ENCODE peak calls at places on chromosomes 13 and 19, in nine cellular contexts. One of them, this sample, is unnamed.
A peak's percentile ranks its signal among the peaks of the same experiment; 100 is the strongest.

GRCh38 chr13:24623141-24623665 is 57.0 kb upstream of the ATP12A start:
- DNase-seq in right cardiac atrium: no peak
- DNase-seq in hepatocyte: no peak
- DNase-seq in psoas muscle: no peak
- DNase-seq in AG04449: no peak
- DNase-seq in pancreas: no peak
- DNase-seq in aorta: peak; percentile 54
- DNase-seq in mammary epithelial cell: no peak
- DNase-seq in endodermal cell: peak; percentile 5
- DNase-seq in this sample: no peak

GRCh38 chr19:6811906-6812305 is 39.4 kb downstream of the VAV1 start:
- DNase-seq in right cardiac atrium: no peak
- DNase-seq in hepatocyte: peak; percentile 15
- DNase-seq in psoas muscle: no peak
- DNase-seq in AG04449: no peak
- DNase-seq in pancreas: no peak
- DNase-seq in aorta: no peak
- DNase-seq in mammary epithelial cell: peak; percentile 65
- DNase-seq in endodermal cell: peak; percentile 59
- DNase-seq in this sample: no peak

GRCh38 chr13:19148561-19148960 is 33.1 kb downstream of the TUBA3C start:
- DNase-seq in right cardiac atrium: no peak
- DNase-seq in hepatocyte: no peak
- DNase-seq in psoas muscle: no peak
- DNase-seq in AG04449: no peak
- DNase-seq in pancreas: no peak
- DNase-seq in aorta: no peak
- DNase-seq in mammary epithelial cell: no peak
- DNase-seq in endodermal cell: no peak
- DNase-seq in this sample: no peak

GRCh38 chr13:40672310-40673060 is 6.0 kb upstream of the FOXO1 start:
- DNase-seq in right cardiac atrium: no peak
- DNase-seq in hepatocyte: peak; percentile 53
- DNase-seq in psoas muscle: no peak
- DNase-seq in AG04449: no peak
- DNase-seq in pancreas: no peak
- DNase-seq in aorta: no peak
- DNase-seq in mammary epithelial cell: peak; percentile 85
- DNase-seq in endodermal cell: no peak
- DNase-seq in this sample: peak; percentile 39

GRCh38 chr13:23350009-23350408 is 83.5 kb downstream of the SACS start:
- DNase-seq in right cardiac atrium: no peak
- DNase-seq in hepatocyte: peak; percentile 51
- DNase-seq in psoas muscle: no peak
- DNase-seq in AG04449: no peak
- DNase-seq in pancreas: no peak
- DNase-seq in aorta: no peak
- DNase-seq in mammary epithelial cell: no peak
- DNase-seq in endodermal cell: no peak
- DNase-seq in this sample: no peak

GRCh38 chr13:20159646-20160345 is 1.1 kb downstream of the GJA3 start:
- DNase-seq in right cardiac atrium: no peak
- DNase-seq in hepatocyte: no peak
- DNase-seq in psoas muscle: no peak
- DNase-seq in AG04449: no peak
- DNase-seq in pancreas: no peak
- DNase-seq in aorta: no peak
- DNase-seq in mammary epithelial cell: no peak
- DNase-seq in endodermal cell: peak; percentile 5
- DNase-seq in this sample: no peak

GRCh38 chr13:60467098-60467497 is 70.1 kb downstream of the TDRD3 start:
- DNase-seq in right cardiac atrium: no peak
- DNase-seq in hepatocyte: no peak
- DNase-seq in psoas muscle: no peak
- DNase-seq in AG04449: no peak
- DNase-seq in pancreas: no peak
- DNase-seq in aorta: no peak
- DNase-seq in mammary epithelial cell: no peak
- DNase-seq in endodermal cell: no peak
- DNase-seq in this sample: no peak

GRCh38 chr13:111945086-111945485 is 121.9 kb upstream of the SOX1 start:
- DNase-seq in right cardiac atrium: no peak
- DNase-seq in hepatocyte: no peak
- DNase-seq in psoas muscle: no peak
- DNase-seq in AG04449: no peak
- DNase-seq in pancreas: no peak
- DNase-seq in aorta: no peak
- DNase-seq in mammary epithelial cell: no peak
- DNase-seq in endodermal cell: no peak
- DNase-seq in this sample: no peak

GRCh38 chr19:49956113-49956491 is 4.9 kb downstream of the SIGLEC11 start:
- DNase-seq in right cardiac atrium: no peak
- DNase-seq in hepatocyte: no peak
- DNase-seq in psoas muscle: no peak
- DNase-seq in AG04449: no peak
- DNase-seq in pancreas: no peak
- DNase-seq in aorta: no peak
- DNase-seq in mammary epithelial cell: no peak
- DNase-seq in endodermal cell: no peak
- DNase-seq in this sample: no peak

GRCh38 chr13:41060723-41061074 is 610 bp upstream of the WBP4 start:
- DNase-seq in right cardiac atrium: peak; percentile 86
- DNase-seq in hepatocyte: peak; percentile 94
- DNase-seq in psoas muscle: peak; percentile 86
- DNase-seq in AG04449: no peak
- DNase-seq in pancreas: peak; percentile 79
- DNase-seq in aorta: peak; percentile 96
- DNase-seq in mammary epithelial cell: peak; percentile 83
- DNase-seq in endodermal cell: peak; percentile 91
- DNase-seq in this sample: no peak

GRCh38 chr19:28010656-28011055 is 1202.3 kb downstream of the UQCRFS1 start:
- DNase-seq in right cardiac atrium: no peak
- DNase-seq in hepatocyte: peak; percentile 33
- DNase-seq in psoas muscle: no peak
- DNase-seq in AG04449: no peak
- DNase-seq in pancreas: peak; percentile 26
- DNase-seq in aorta: no peak
- DNase-seq in mammary epithelial cell: no peak
- DNase-seq in endodermal cell: no peak
- DNase-seq in this sample: no peak

GRCh38 chr19:29974701-29975100 is 32.7 kb downstream of the URI1 start:
- DNase-seq in right cardiac atrium: no peak
- DNase-seq in hepatocyte: no peak
- DNase-seq in psoas muscle: no peak
- DNase-seq in AG04449: no peak
- DNase-seq in pancreas: no peak
- DNase-seq in aorta: no peak
- DNase-seq in mammary epithelial cell: no peak
- DNase-seq in endodermal cell: no peak
- DNase-seq in this sample: no peak

GRCh38 chr19:28169168-28169862 is 1043.6 kb downstream of the UQCRFS1 start:
- DNase-seq in right cardiac atrium: no peak
- DNase-seq in hepatocyte: no peak
- DNase-seq in psoas muscle: no peak
- DNase-seq in AG04449: no peak
- DNase-seq in pancreas: no peak
- DNase-seq in aorta: no peak
- DNase-seq in mammary epithelial cell: no peak
- DNase-seq in endodermal cell: peak; percentile 80
- DNase-seq in this sample: no peak

GRCh38 chr19:16888629-16889371 is at the start of gene F2RL3:
- DNase-seq in right cardiac atrium: peak; percentile 69
- DNase-seq in hepatocyte: no peak
- DNase-seq in psoas muscle: peak; percentile 55
- DNase-seq in AG04449: no peak
- DNase-seq in pancreas: no peak
- DNase-seq in aorta: no peak
- DNase-seq in mammary epithelial cell: no peak
- DNase-seq in endodermal cell: no peak
- DNase-seq in this sample: no peak

GRCh38 chr13:46372071-46372470 is 15.0 kb downstream of the RUBCNL start:
- DNase-seq in right cardiac atrium: no peak
- DNase-seq in hepatocyte: no peak
- DNase-seq in psoas muscle: no peak
- DNase-seq in AG04449: no peak
- DNase-seq in pancreas: no peak
- DNase-seq in aorta: no peak
- DNase-seq in mammary epithelial cell: no peak
- DNase-seq in endodermal cell: no peak
- DNase-seq in this sample: no peak

DNA sequence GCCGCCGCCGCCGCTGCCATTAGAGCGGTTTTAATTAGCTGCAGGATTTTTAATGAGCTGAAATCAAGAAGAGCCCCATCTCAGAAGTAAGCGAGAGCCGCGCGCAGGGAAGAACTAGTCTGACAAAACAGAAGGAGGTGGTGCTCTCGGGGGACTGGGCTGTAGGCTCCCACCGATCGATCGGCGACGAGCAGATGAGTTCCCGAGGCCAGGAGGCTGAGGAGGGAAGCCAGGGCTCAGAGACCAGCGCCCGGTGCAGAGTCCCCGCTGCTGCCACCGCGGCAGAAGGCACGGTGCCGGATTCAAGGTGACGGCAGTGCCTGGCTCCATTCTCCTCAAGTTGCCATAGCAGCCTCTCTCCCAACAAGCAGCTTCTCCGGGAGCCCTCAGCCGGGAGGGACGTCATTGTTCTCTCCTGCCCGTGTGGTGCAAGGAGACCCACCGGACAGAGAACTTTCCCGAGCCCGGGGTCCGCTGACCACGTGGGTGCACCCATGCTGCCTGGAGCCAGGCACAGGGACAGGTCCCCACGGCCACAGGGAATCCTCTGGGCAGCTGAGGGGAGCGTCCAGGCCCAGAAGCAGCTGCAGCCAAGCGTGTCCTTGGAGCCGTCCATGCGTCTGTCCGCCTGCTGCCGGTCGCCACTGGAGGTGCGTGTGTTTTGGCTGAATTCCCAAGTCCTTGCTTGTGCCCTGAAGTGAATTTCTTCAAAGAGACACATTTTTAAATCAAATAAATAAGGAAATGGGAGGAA is 63.0 kb downstream of the CHST8 start:
- DNase-seq in right cardiac atrium: no peak
- DNase-seq in hepatocyte: no peak
- DNase-seq in psoas muscle: no peak
- DNase-seq in AG04449: no peak
- DNase-seq in pancreas: no peak
- DNase-seq in aorta: peak; percentile 62
- DNase-seq in mammary epithelial cell: no peak
- DNase-seq in endodermal cell: no peak
- DNase-seq in this sample: no peak
- H3K4me3 ChIP-seq in right cardiac atrium: no peak overlapping the region
- H3K4me3 ChIP-seq in hepatocyte: no peak overlapping the region
- H3K4me3 ChIP-seq in psoas muscle: no peak overlapping the region
- H3K4me3 ChIP-seq in AG04449: no peak overlapping the region
- H3K4me3 ChIP-seq in pancreas: no peak overlapping the region
- H3K4me3 ChIP-seq in aorta: no peak overlapping the region
- H3K4me3 ChIP-seq in mammary epithelial cell: no peak overlapping the region
- H3K4me3 ChIP-seq in endodermal cell: no peak overlapping the region
- H3K4me3 ChIP-seq in this sample: no peak overlapping the region

GRCh38 chr13:34335662-34336007 is 517.7 kb downstream of the RFC3 start:
- DNase-seq in right cardiac atrium: no peak
- DNase-seq in hepatocyte: no peak
- DNase-seq in psoas muscle: no peak
- DNase-seq in AG04449: no peak
- DNase-seq in pancreas: no peak
- DNase-seq in aorta: no peak
- DNase-seq in mammary epithelial cell: no peak
- DNase-seq in endodermal cell: no peak
- DNase-seq in this sample: no peak
- H3K4me3 ChIP-seq in right cardiac atrium: no peak overlapping the region
- H3K4me3 ChIP-seq in hepatocyte: no peak overlapping the region
- H3K4me3 ChIP-seq in psoas muscle: no peak overlapping the region
- H3K4me3 ChIP-seq in AG04449: no peak overlapping the region
- H3K4me3 ChIP-seq in pancreas: no peak overlapping the region
- H3K4me3 ChIP-seq in aorta: no peak overlapping the region
- H3K4me3 ChIP-seq in mammary epithelial cell: no peak overlapping the region
- H3K4me3 ChIP-seq in endodermal cell: no peak overlapping the region
- H3K4me3 ChIP-seq in this sample: no peak overlapping the region

GRCh38 chr19:54473983-54474382 is 887 bp upstream of the CDC42EP5 start:
- DNase-seq in right cardiac atrium: no peak
- DNase-seq in hepatocyte: no peak
- DNase-seq in psoas muscle: no peak
- DNase-seq in AG04449: no peak
- DNase-seq in pancreas: no peak
- DNase-seq in aorta: no peak
- DNase-seq in mammary epithelial cell: no peak
- DNase-seq in endodermal cell: no peak
- DNase-seq in this sample: no peak

GRCh38 chr19:54470276-54470887 is 2.7 kb downstream of the CDC42EP5 start:
- DNase-seq in right cardiac atrium: no peak
- DNase-seq in hepatocyte: no peak
- DNase-seq in psoas muscle: no peak
- DNase-seq in AG04449: no peak
- DNase-seq in pancreas: no peak
- DNase-seq in aorta: no peak
- DNase-seq in mammary epithelial cell: no peak
- DNase-seq in endodermal cell: no peak
- DNase-seq in this sample: no peak

GRCh38 chr19:54470991-54471782 is 1.9 kb downstream of the CDC42EP5 start:
- DNase-seq in right cardiac atrium: peak; percentile 72
- DNase-seq in hepatocyte: peak; percentile 56
- DNase-seq in psoas muscle: peak; percentile 24
- DNase-seq in AG04449: no peak
- DNase-seq in pancreas: no peak
- DNase-seq in aorta: peak; percentile 84
- DNase-seq in mammary epithelial cell: no peak
- DNase-seq in endodermal cell: peak; percentile 72
- DNase-seq in this sample: no peak

GRCh38 chr19:54475706-54476105 is 2.6 kb upstream of the CDC42EP5 start:
- DNase-seq in right cardiac atrium: no peak
- DNase-seq in hepatocyte: no peak
- DNase-seq in psoas muscle: no peak
- DNase-seq in AG04449: no peak
- DNase-seq in pancreas: no peak
- DNase-seq in aorta: no peak
- DNase-seq in mammary epithelial cell: no peak
- DNase-seq in endodermal cell: peak; percentile 56
- DNase-seq in this sample: no peak

GRCh38 chr19:54473071-54473941 is at the start of gene CDC42EP5:
- DNase-seq in right cardiac atrium: peak; percentile 86
- DNase-seq in hepatocyte: peak; percentile 93
- DNase-seq in psoas muscle: peak; percentile 78
- DNase-seq in AG04449: peak; percentile 57
- DNase-seq in pancreas: no peak
- DNase-seq in aorta: peak; percentile 91
- DNase-seq in mammary epithelial cell: peak; percentile 65
- DNase-seq in endodermal cell: peak; percentile 61
- DNase-seq in this sample: peak; percentile 72
- H3K4me3 ChIP-seq in right cardiac atrium: peak within 1 kb of the TSS; percentile 63
- H3K4me3 ChIP-seq in hepatocyte: peak within 1 kb of the TSS; percentile 80
- H3K4me3 ChIP-seq in psoas muscle: peak within 1 kb of the TSS; percentile 55
- H3K4me3 ChIP-seq in AG04449: peak within 1 kb of the TSS; percentile 71
- H3K4me3 ChIP-seq in pancreas: no peak within 1 kb of the TSS
- H3K4me3 ChIP-seq in aorta: peak within 1 kb of the TSS; percentile 66
- H3K4me3 ChIP-seq in mammary epithelial cell: peak within 1 kb of the TSS; percentile 77
- H3K4me3 ChIP-seq in endodermal cell: no peak within 1 kb of the TSS
- H3K4me3 ChIP-seq in this sample: peak within 1 kb of the TSS; percentile 64

GRCh38 chr19:41993612-41994483 is at the start of gene ATP1A3:
- DNase-seq in right cardiac atrium: peak; percentile 56
- DNase-seq in hepatocyte: peak; percentile 52
- DNase-seq in psoas muscle: peak; percentile 46
- DNase-seq in AG04449: no peak
- DNase-seq in pancreas: peak; percentile 25
- DNase-seq in aorta: no peak
- DNase-seq in mammary epithelial cell: peak; percentile 52
- DNase-seq in endodermal cell: peak; percentile 86
- DNase-seq in this sample: no peak
- H3K4me3 ChIP-seq in right cardiac atrium: peak within 1 kb of the TSS; percentile 59
- H3K4me3 ChIP-seq in hepatocyte: peak within 1 kb of the TSS; percentile 20
- H3K4me3 ChIP-seq in psoas muscle: peak within 1 kb of the TSS; percentile 63
- H3K4me3 ChIP-seq in AG04449: peak within 1 kb of the TSS; percentile 39
- H3K4me3 ChIP-seq in pancreas: no peak within 1 kb of the TSS
- H3K4me3 ChIP-seq in aorta: no peak within 1 kb of the TSS
- H3K4me3 ChIP-seq in mammary epithelial cell: no peak within 1 kb of the TSS
- H3K4me3 ChIP-seq in endodermal cell: no peak within 1 kb of the TSS
- H3K4me3 ChIP-seq in this sample: peak within 1 kb of the TSS; percentile 37

This sample was measured in BJ.